ENCODE peak calls at places on chromosomes 16 and 17, in nine cellular contexts. H is neural crest cell; V is HEK293T; E is effector memory CD4-positive, alpha-beta T cell; C is ascending aorta; T is NCI-H345; X is NCI-H446; W is fibroblast of pulmonary artery; A is IMR-90. Q is an unnamed sample.
A peak's percentile ranks its signal among the peaks of the same experiment; 100 is the strongest.

GRCh38 chr16:1786242-1787055 is 3.7 kb downstream of the NUBP2 start:
- DNase-seq in H (no peak), V (no peak), E (no peak), C (no peak), T (no peak), X (no peak), W (no peak), A (no peak), Q (no peak)

GRCh38 chr17:79095345-79096055 is 20.9 kb downstream of the ENGASE start:
- DNase-seq in H (no peak), V (no peak), E (no peak), C (no peak), T (peak; percentile 44), X (no peak), W (no peak), A (no peak), Q (no peak)

GRCh38 chr17:65438708-65439294 is 122.6 kb downstream of the AXIN2 start:
- DNase-seq in H (no peak), V (no peak), E (no peak), C (no peak), T (no peak), X (no peak), W (peak; percentile 25), A (peak; percentile 22), Q (no peak)

GRCh38 chr16:54462766-54463165 is 176.2 kb upstream of the IRX3 start:
- DNase-seq in H (no peak), V (no peak), E (no peak), C (no peak), T (no peak), X (no peak), W (no peak), A (no peak), Q (no peak)

GRCh38 chr16:86225905-86226371 is 284.4 kb upstream of the FOXF1 start:
- DNase-seq in H (no peak), V (no peak), E (no peak), C (no peak), T (no peak), X (no peak), W (no peak), A (peak; percentile 49), Q (no peak)

GRCh38 chr17:59893617-59894100 is 738 bp downstream of the RPS6KB1 start:
- DNase-seq in H (no peak), V (peak; percentile 42), E (no peak), C (no peak), T (no peak), X (no peak), W (peak; percentile 13), A (peak; percentile 8), Q (no peak)

GRCh38 chr17:36209575-36209974 is 1.3 kb upstream of the CCL4L2 start:
- DNase-seq in H (no peak), V (no peak), E (no peak), C (no peak), T (no peak), X (no peak), W (no peak), A (no peak), Q (no peak)

GRCh38 chr17:30021708-30022317 is 80.4 kb downstream of the EFCAB5 start:
- DNase-seq in H (peak; percentile 31), V (peak; percentile 26), E (peak; percentile 14), C (no peak), T (peak; percentile 53), X (no peak), W (peak; percentile 73), A (peak; percentile 61), Q (no peak)

GRCh38 chr17:81200695-81201580 is 21.8 kb downstream of the CEP131 start:
- DNase-seq in H (peak; percentile 65), V (peak; percentile 73), E (no peak), C (no peak), T (no peak), X (peak; percentile 34), W (peak; percentile 81), A (peak; percentile 72), Q (peak; percentile 64)

GRCh38 chr17:60577147-60577925 is 22.7 kb upstream of the PPM1D start:
- DNase-seq in H (no peak), V (no peak), E (no peak), C (no peak), T (no peak), X (no peak), W (peak; percentile 71), A (peak; percentile 72), Q (no peak)

GRCh38 chr17:78375401-78376079 is 2.9 kb upstream of the PGS1 start:
- DNase-seq in H (no peak), V (no peak), E (no peak), C (peak; percentile 35), T (no peak), X (no peak), W (peak; percentile 97), A (peak; percentile 98), Q (no peak)

GRCh38 chr17:3766783-3767182 is 34.2 kb downstream of the ITGAE start:
- DNase-seq in H (no peak), V (no peak), E (no peak), C (no peak), T (no peak), X (no peak), W (no peak), A (no peak), Q (no peak)

GRCh38 chr17:2954898-2955445 is 108.4 kb downstream of the OR1D5 start:
- DNase-seq in H (no peak), V (no peak), E (no peak), C (no peak), T (no peak), X (no peak), W (peak; percentile 98), A (peak; percentile 97), Q (peak; percentile 94)